ENCODE peak calls at places on chromosomes 13 and 19, in eight cellular contexts. Q is mucosa of descending colon; J is CD4-positive, alpha-beta T cell; U is ovary; M is omental fat pad; F is posterior cingulate gyrus; Z is epithelial cell of esophagus; P is WTC11. I is an unnamed sample.
A peak's percentile ranks its signal among the peaks of the same experiment; 100 is the strongest.

GRCh38 chr13:113658836-113659235 is 838 bp upstream of the ATP4B start:
- DNase-seq in Q (no peak), J (no peak), U (peak; percentile 26), M (no peak), F (peak; percentile 6), Z (no peak), P (no peak), I (no peak)

GRCh38 chr19:16599655-16600346 is 27.6 kb upstream of the SLC35E1 start:
- DNase-seq in Q (no peak), J (no peak), U (no peak), M (no peak), F (no peak), Z (no peak), P (no peak), I (no peak)

GRCh38 chr13:20451397-20451796 is 74.3 kb downstream of the CRYL1 start:
- DNase-seq in Q (no peak), J (no peak), U (no peak), M (no peak), F (no peak), Z (no peak), P (no peak), I (no peak)

GRCh38 chr13:41931337-41931736 is 29.6 kb downstream of the VWA8 start:
- DNase-seq in Q (no peak), J (no peak), U (no peak), M (no peak), F (no peak), Z (no peak), P (no peak), I (peak; percentile 25)

GRCh38 chr13:35472308-35473008 is 4.0 kb downstream of the MAB21L1 start:
- DNase-seq in Q (no peak), J (no peak), U (no peak), M (no peak), F (no peak), Z (no peak), P (no peak), I (no peak)

GRCh38 chr13:33696530-33696929 is 121.4 kb upstream of the RFC3 start:
- DNase-seq in Q (no peak), J (no peak), U (no peak), M (no peak), F (no peak), Z (peak; percentile 11), P (no peak), I (no peak)

GRCh38 chr19:38101723-38102122 is 122.3 kb downstream of the DPF1 start:
- DNase-seq in Q (no peak), J (no peak), U (no peak), M (no peak), F (peak; percentile 52), Z (no peak), P (no peak), I (no peak)

GRCh38 chr19:51096473-51097165 is 11.6 kb downstream of the CTU1 start:
- DNase-seq in Q (no peak), J (no peak), U (no peak), M (no peak), F (no peak), Z (no peak), P (no peak), I (no peak)

GRCh38 chr13:54210397-54211050 is 1181.9 kb downstream of the OLFM4 start:
- DNase-seq in Q (no peak), J (no peak), U (no peak), M (no peak), F (no peak), Z (peak; percentile 82), P (no peak), I (no peak)

GRCh38 chr19:5934002-5934401 is 19.9 kb downstream of the CAPS start:
- DNase-seq in Q (no peak), J (no peak), U (no peak), M (no peak), F (no peak), Z (no peak), P (no peak), I (no peak)

GRCh38 chr19:752652-753517 is 2.0 kb downstream of the MISP start:
- DNase-seq in Q (peak; percentile 94), J (no peak), U (peak; percentile 85), M (peak; percentile 38), F (no peak), Z (peak; percentile 92), P (no peak), I (peak; percentile 91)

GRCh38 chr19:11378319-11379189 is 4.1 kb downstream of the SWSAP1 start:
- DNase-seq in Q (no peak), J (no peak), U (peak; percentile 71), M (no peak), F (peak; percentile 62), Z (peak; percentile 87), P (peak; percentile 77), I (peak; percentile 57)

GRCh38 chr13:21620858-21621257 is 16.9 kb upstream of the MICU2 start:
- DNase-seq in Q (no peak), J (no peak), U (no peak), M (no peak), F (no peak), Z (no peak), P (no peak), I (no peak)

GRCh38 chr13:75186384-75186783 is 295.6 kb downstream of the TBC1D4 start:
- DNase-seq in Q (no peak), J (no peak), U (no peak), M (no peak), F (no peak), Z (no peak), P (no peak), I (peak; percentile 56)

GRCh38 chr19:45601524-45602522 is at the start of gene GPR4:
- DNase-seq in Q (no peak), J (no peak), U (no peak), M (no peak), F (no peak), Z (no peak), P (peak; percentile 79), I (no peak)

GRCh38 chr13:98103942-98104880 is 38.7 kb upstream of the FARP1 start:
- DNase-seq in Q (no peak), J (no peak), U (no peak), M (no peak), F (no peak), Z (peak; percentile 25), P (peak; percentile 16), I (peak; percentile 39)

GRCh38 chr19:49636230-49636932 is 3.6 kb downstream of the RRAS start:
- DNase-seq in Q (no peak), J (no peak), U (no peak), M (no peak), F (no peak), Z (no peak), P (no peak), I (no peak)

GRCh38 chr19:57664269-57665127 is 4.2 kb upstream of the ZSCAN4 start:
- DNase-seq in Q (peak; percentile 52), J (no peak), U (peak; percentile 74), M (no peak), F (peak; percentile 50), Z (peak; percentile 35), P (peak; percentile 67), I (peak; percentile 54)

GRCh38 chr19:13098291-13099072 is 4.2 kb downstream of the LYL1 start:
- DNase-seq in Q (peak; percentile 72), J (no peak), U (peak; percentile 71), M (no peak), F (no peak), Z (peak; percentile 45), P (no peak), I (peak; percentile 46)

GRCh38 chr13:48236528-48237353 is 3.7 kb downstream of the ITM2B start:
- DNase-seq in Q (no peak), J (no peak), U (no peak), M (no peak), F (no peak), Z (peak; percentile 61), P (no peak), I (peak; percentile 84)

GRCh38 chr13:91470084-91470621 is 71.7 kb downstream of the GPC5 start:
- DNase-seq in Q (no peak), J (no peak), U (no peak), M (no peak), F (no peak), Z (no peak), P (no peak), I (no peak)

GRCh38 chr19:49017666-49018351 is 918 bp upstream of the LHB start:
- DNase-seq in Q (peak; percentile 70), J (peak; percentile 54), U (peak; percentile 62), M (no peak), F (no peak), Z (peak; percentile 38), P (peak; percentile 66), I (peak; percentile 62)

GRCh38 chr13:84352946-84353345 is 470.7 kb upstream of the SLITRK1 start:
- DNase-seq in Q (no peak), J (no peak), U (no peak), M (no peak), F (no peak), Z (no peak), P (no peak), I (peak; percentile 72)

GRCh38 chr19:49559928-49560327 is 20.4 kb downstream of the NOSIP start:
- DNase-seq in Q (no peak), J (no peak), U (no peak), M (no peak), F (no peak), Z (no peak), P (no peak), I (no peak)

GRCh38 chr19:50181121-50181520 is 18.0 kb upstream of the IZUMO2 start:
- DNase-seq in Q (no peak), J (no peak), U (no peak), M (no peak), F (no peak), Z (no peak), P (no peak), I (no peak)

GRCh38 chr19:9586764-9587163 is 2.5 kb upstream of the ZNF121 start:
- DNase-seq in Q (no peak), J (peak; percentile 66), U (peak; percentile 46), M (peak; percentile 48), F (no peak), Z (peak; percentile 88), P (peak; percentile 83), I (peak; percentile 81)

GRCh38 chr13:35687336-35687735 is 210.8 kb upstream of the MAB21L1 start:
- DNase-seq in Q (no peak), J (no peak), U (no peak), M (no peak), F (no peak), Z (no peak), P (no peak), I (no peak)

GRCh38 chr13:95250961-95251360 is 50.3 kb downstream of the ABCC4 start:
- DNase-seq in Q (no peak), J (no peak), U (no peak), M (no peak), F (no peak), Z (no peak), P (no peak), I (no peak)

GRCh38 chr13:98585398-98585754 is 8.5 kb upstream of the STK24 start:
- DNase-seq in Q (no peak), J (no peak), U (no peak), M (no peak), F (no peak), Z (no peak), P (no peak), I (no peak)

GRCh38 chr13:113552079-113552478 is 32.5 kb upstream of the TFDP1 start:
- DNase-seq in Q (no peak), J (no peak), U (peak; percentile 17), M (no peak), F (no peak), Z (no peak), P (no peak), I (no peak)

GRCh38 chr19:14542721-14543328 is 13.4 kb downstream of the TECR start:
- DNase-seq in Q (no peak), J (no peak), U (no peak), M (no peak), F (no peak), Z (peak; percentile 92), P (no peak), I (peak; percentile 30)

GRCh38 chr19:41430907-41431306 is 3.7 kb upstream of the B3GNT8 start:
- DNase-seq in Q (no peak), J (no peak), U (no peak), M (no peak), F (no peak), Z (no peak), P (no peak), I (no peak)

GRCh38 chr19:589693-590395 is at the start of gene HCN2:
- DNase-seq in Q (no peak), J (no peak), U (no peak), M (no peak), F (no peak), Z (no peak), P (no peak), I (no peak)

I was measured in choroid plexus epithelial cell.